ENCODE peak calls at places on chromosomes 12 and 14, in four cellular contexts. Z is anterior cingulate cortex; M is NB4; V is central memory CD4-positive, alpha-beta T cell. O is an unnamed sample.
A peak's percentile ranks its signal among the peaks of the same experiment; 100 is the strongest.

GRCh38 chr14:58787601-58788000 is 149.8 kb downstream of the DACT1 start:
- DNase-seq in V (no peak), M (no peak), Z (no peak), O (no peak)

GRCh38 chr12:104604070-104604994 is 147.6 kb downstream of the CHST11 start:
- DNase-seq in Z (no peak), M (peak; percentile 100), V (peak; percentile 62), O (no peak)

GRCh38 chr14:97687944-97688625 is 890.9 kb downstream of the VRK1 start:
- DNase-seq in M (no peak), V (no peak), Z (no peak), O (no peak)

GRCh38 chr12:110353211-110353965 is 50.1 kb downstream of the ANAPC7 start:
- DNase-seq in Z (no peak), M (no peak), V (no peak), O (no peak)

GRCh38 chr14:92173668-92174067 is 51.9 kb downstream of the CPSF2 start:
- DNase-seq in Z (no peak), V (no peak), M (no peak), O (no peak)

GRCh38 chr12:72282721-72283120 is 10.6 kb downstream of the TRHDE start:
- DNase-seq in V (no peak), M (no peak), Z (no peak), O (no peak)

GRCh38 chr12:121823101-121823726 is 19.4 kb downstream of the SETD1B start:
- DNase-seq in V (no peak), Z (no peak), M (no peak), O (no peak)

GRCh38 chr14:95291859-95292542 is 27.7 kb downstream of the CLMN start:
- DNase-seq in V (no peak), M (peak; percentile 30), Z (no peak), O (peak; percentile 34)

GRCh38 chr14:55026441-55026792 is 482 bp downstream of the WDHD1 start:
- DNase-seq in Z (no peak), M (no peak), V (no peak), O (no peak)

GRCh38 chr12:49174218-49174617 is 14.7 kb downstream of the TUBA1A start:
- DNase-seq in Z (no peak), M (no peak), V (no peak), O (no peak)

GRCh38 chr14:71121711-71122110 is 214.5 kb downstream of the PCNX1 start:
- DNase-seq in V (no peak), Z (no peak), M (no peak), O (no peak)

O was measured in upper lobe of left lung.